ENCODE peak calls at places on chromosomes 13 and 19, in five cellular contexts. Q is activated naive CD4-positive, alpha-beta T cell treated with anti-CD3 and anti-CD28 coated beads, Interleukin-2, amount 10 ng/mL, durations not matched to agents 7 days and 5 days; F is astrocyte; E is stimulated activated CD4-positive, alpha-beta T cell treated with anti-CD3 and anti-CD28 coated beads, Interleukin-4, amount 100 ng/mL, for 4 hours; R is activated T-helper 1 cell treated with anti-CD3 and anti-CD28 coated beads, Interleukin-12 subunit alpha, Interleukin-12 subunit beta, Interleukin-2, Interleukin-4 antibody, amounts not matched to agents 30 ng/mL and 10 ng/mL and 1 ng/mL, durations not matched to agents 14 hours and 24 hours and 36 hours. I is an unnamed sample.

GRCh38 chr13:27678306-27679040 is 56.8 kb downstream of the POLR1D start:
- DNase-seq in F (no peak), Q (no peak), R (no peak), E (no peak), I (no peak)

GRCh38 chr13:37023871-37024270 is 23.3 kb downstream of the EXOSC8 start:
- DNase-seq in F (peak; percentile 36), Q (no peak), R (no peak), E (no peak), I (no peak)

GRCh38 chr19:35718345-35719041 is 690 bp downstream of the KMT2B start:
- DNase-seq in E (peak; percentile 68), R (peak; percentile 47), Q (peak; percentile 70), F (no peak), I (peak; percentile 93)

GRCh38 chr13:63501702-63502101 is 2086.1 kb upstream of the PCDH20 start:
- DNase-seq in F (peak; percentile 49), R (no peak), Q (no peak), E (no peak), I (no peak)

GRCh38 chr13:67101730-67102467 is 128.2 kb downstream of the PCDH9 start:
- DNase-seq in R (no peak), Q (no peak), F (peak; percentile 30), E (no peak), I (no peak)

GRCh38 chr13:40562975-40563349 is 103.5 kb downstream of the FOXO1 start:
- DNase-seq in F (peak; percentile 19), E (no peak), Q (no peak), R (no peak), I (peak; percentile 83)

GRCh38 chr19:48501446-48501960 is 10.1 kb downstream of the LMTK3 start:
- DNase-seq in E (peak; percentile 50), Q (peak; percentile 80), F (no peak), R (peak; percentile 49), I (no peak)

GRCh38 chr13:50128406-50129048 is 113.3 kb downstream of the KCNRG start:
- DNase-seq in F (no peak), Q (peak; percentile 37), E (no peak), R (peak; percentile 47), I (no peak)

GRCh38 chr19:38809592-38810252 is 3.0 kb downstream of the LGALS4 start:
- DNase-seq in E (no peak), R (no peak), Q (no peak), F (no peak), I (no peak)

GRCh38 chr19:16285769-16286564 is 38.7 kb upstream of the KLF2 start:
- DNase-seq in R (no peak), F (peak; percentile 29), Q (peak; percentile 31), E (no peak), I (no peak)

GRCh38 chr13:24271611-24272451 is 37.5 kb upstream of the C1QTNF9 start:
- DNase-seq in E (peak; percentile 41), F (peak; percentile 79), Q (peak; percentile 78), R (peak; percentile 59), I (peak; percentile 93)